ENCODE peak calls at places on chromosomes 2 and 18, in seven cellular contexts. One of them, this sample, is unnamed.
A peak's percentile ranks its signal among the peaks of the same experiment; 100 is the strongest.

GRCh38 chr2:23361185-23361584 is 23.8 kb upstream of the KLHL29 start:
- DNase-seq in neural progenitor cell: no peak
- DNase-seq in glomerular endothelial cell: no peak
- DNase-seq in astrocyte of the spinal cord: no peak
- DNase-seq in AG04450: no peak
- DNase-seq in GM13977: no peak
- DNase-seq in stimulated activated effector memory CD8-positive, alpha-beta T cell treated with anti-CD3 and anti-CD28 coated beads, Interleukin-12 subunit alpha, Interleukin-12 subunit beta, amount 100 ng/mL, for 72 hours: no peak
- DNase-seq in this sample: no peak

GRCh38 chr18:79574938-79575525 is 104.6 kb upstream of the CTDP1 start:
- DNase-seq in GM13977: no peak
- DNase-seq in astrocyte of the spinal cord: no peak
- DNase-seq in AG04450: no peak
- DNase-seq in stimulated activated effector memory CD8-positive, alpha-beta T cell treated with anti-CD3 and anti-CD28 coated beads, Interleukin-12 subunit alpha, Interleukin-12 subunit beta, amount 100 ng/mL, for 72 hours: no peak
- DNase-seq in glomerular endothelial cell: no peak
- DNase-seq in neural progenitor cell: no peak
- DNase-seq in this sample: no peak

GRCh38 chr2:200578778-200579177 is 7.0 kb upstream of the AOX1 start:
- DNase-seq in AG04450: no peak
- DNase-seq in GM13977: no peak
- DNase-seq in glomerular endothelial cell: no peak
- DNase-seq in stimulated activated effector memory CD8-positive, alpha-beta T cell treated with anti-CD3 and anti-CD28 coated beads, Interleukin-12 subunit alpha, Interleukin-12 subunit beta, amount 100 ng/mL, for 72 hours: no peak
- DNase-seq in neural progenitor cell: no peak
- DNase-seq in astrocyte of the spinal cord: peak; percentile 36
- DNase-seq in this sample: peak; percentile 48

GRCh38 chr18:75362435-75362834 is 65.1 kb downstream of the SMIM21 start:
- DNase-seq in GM13977: no peak
- DNase-seq in astrocyte of the spinal cord: no peak
- DNase-seq in AG04450: no peak
- DNase-seq in neural progenitor cell: no peak
- DNase-seq in stimulated activated effector memory CD8-positive, alpha-beta T cell treated with anti-CD3 and anti-CD28 coated beads, Interleukin-12 subunit alpha, Interleukin-12 subunit beta, amount 100 ng/mL, for 72 hours: no peak
- DNase-seq in glomerular endothelial cell: no peak
- DNase-seq in this sample: no peak

GRCh38 chr18:22841840-22842239 is 91.3 kb upstream of the RBBP8 start:
- DNase-seq in glomerular endothelial cell: no peak
- DNase-seq in AG04450: no peak
- DNase-seq in stimulated activated effector memory CD8-positive, alpha-beta T cell treated with anti-CD3 and anti-CD28 coated beads, Interleukin-12 subunit alpha, Interleukin-12 subunit beta, amount 100 ng/mL, for 72 hours: no peak
- DNase-seq in GM13977: no peak
- DNase-seq in neural progenitor cell: no peak
- DNase-seq in astrocyte of the spinal cord: peak; percentile 36
- DNase-seq in this sample: peak; percentile 45

GRCh38 chr2:150742094-150742493 is 254.6 kb upstream of the RND3 start:
- DNase-seq in astrocyte of the spinal cord: no peak
- DNase-seq in glomerular endothelial cell: no peak
- DNase-seq in neural progenitor cell: no peak
- DNase-seq in stimulated activated effector memory CD8-positive, alpha-beta T cell treated with anti-CD3 and anti-CD28 coated beads, Interleukin-12 subunit alpha, Interleukin-12 subunit beta, amount 100 ng/mL, for 72 hours: no peak
- DNase-seq in AG04450: no peak
- DNase-seq in GM13977: no peak
- DNase-seq in this sample: no peak

GRCh38 chr18:22709288-22710060 is 223.7 kb upstream of the RBBP8 start:
- DNase-seq in AG04450: no peak
- DNase-seq in GM13977: no peak
- DNase-seq in glomerular endothelial cell: no peak
- DNase-seq in stimulated activated effector memory CD8-positive, alpha-beta T cell treated with anti-CD3 and anti-CD28 coated beads, Interleukin-12 subunit alpha, Interleukin-12 subunit beta, amount 100 ng/mL, for 72 hours: no peak
- DNase-seq in astrocyte of the spinal cord: no peak
- DNase-seq in neural progenitor cell: no peak
- DNase-seq in this sample: no peak

GRCh38 chr18:25042641-25043051 is 309.3 kb downstream of the ZNF521 start:
- DNase-seq in astrocyte of the spinal cord: no peak
- DNase-seq in stimulated activated effector memory CD8-positive, alpha-beta T cell treated with anti-CD3 and anti-CD28 coated beads, Interleukin-12 subunit alpha, Interleukin-12 subunit beta, amount 100 ng/mL, for 72 hours: no peak
- DNase-seq in neural progenitor cell: no peak
- DNase-seq in GM13977: no peak
- DNase-seq in AG04450: no peak
- DNase-seq in glomerular endothelial cell: peak; percentile 25
- DNase-seq in this sample: no peak

GRCh38 chr18:64777561-64777960 is 628.7 kb upstream of the LINC00305 start:
- DNase-seq in AG04450: no peak
- DNase-seq in GM13977: no peak
- DNase-seq in stimulated activated effector memory CD8-positive, alpha-beta T cell treated with anti-CD3 and anti-CD28 coated beads, Interleukin-12 subunit alpha, Interleukin-12 subunit beta, amount 100 ng/mL, for 72 hours: no peak
- DNase-seq in glomerular endothelial cell: no peak
- DNase-seq in astrocyte of the spinal cord: no peak
- DNase-seq in neural progenitor cell: no peak
- DNase-seq in this sample: no peak